ENCODE peak calls at places on chromosomes 12 and 14, in eight cellular contexts. Z, B, W, C, U, V, T and P are unnamed samples.

GRCh38 chr14:58272589-58273372 is 25.6 kb upstream of the ARID4A start:
- DNase-seq in T (no peak), B (peak; percentile 51), W (peak; percentile 5), U (no peak), Z (no peak), V (no peak), C (peak; percentile 34), P (no peak)

GRCh38 chr14:75440733-75441474 is 13.1 kb downstream of the JDP2 start:
- DNase-seq in Z (no peak), V (no peak), U (no peak), W (peak; percentile 83), C (no peak), T (peak; percentile 24), B (peak; percentile 94), P (no peak)

GRCh38 chr14:70188608-70189540 is at the start of gene SLC8A3:
- DNase-seq in V (peak; percentile 16), U (no peak), T (peak; percentile 44), B (peak; percentile 76), W (peak; percentile 4), C (no peak), Z (peak; percentile 67), P (peak; percentile 26)

GRCh38 chr12:109451400-109451799 is 25.7 kb downstream of the KCTD10 start:
- DNase-seq in V (no peak), T (no peak), W (no peak), U (no peak), Z (peak; percentile 22), B (no peak), C (no peak), P (no peak)

GRCh38 chr12:6069452-6070093 is 54.9 kb downstream of the VWF start:
- DNase-seq in Z (no peak), U (no peak), T (no peak), C (peak; percentile 79), B (peak; percentile 97), W (peak; percentile 85), V (no peak), P (peak; percentile 61)

GRCh38 chr12:78120866-78121590 is 290.3 kb downstream of the NAV3 start:
- DNase-seq in U (no peak), Z (no peak), C (peak; percentile 51), W (peak; percentile 20), T (no peak), B (peak; percentile 66), V (no peak), P (no peak)

GRCh38 chr12:101018540-101018939 is 191.5 kb downstream of the SLC5A8 start:
- DNase-seq in Z (no peak), U (no peak), B (peak; percentile 96), T (no peak), C (peak; percentile 75), V (no peak), W (peak; percentile 44), P (no peak)

GRCh38 chr12:47066278-47067048 is 13.0 kb upstream of the PCED1B start:
- DNase-seq in W (no peak), C (no peak), B (peak; percentile 16), T (no peak), V (no peak), Z (no peak), U (no peak), P (no peak)

GRCh38 chr12:82838123-82838522 is 151.4 kb downstream of the TMTC2 start:
- DNase-seq in V (no peak), U (no peak), W (no peak), T (no peak), Z (no peak), C (no peak), B (no peak), P (no peak)

GRCh38 chr12:129571901-129572494 is 331.8 kb downstream of the TMEM132D start:
- DNase-seq in U (no peak), V (no peak), T (no peak), W (no peak), C (no peak), B (no peak), Z (no peak), P (no peak)

GRCh38 chr14:36979863-36980262 is 192.5 kb downstream of the SLC25A21 start:
- DNase-seq in W (no peak), C (no peak), Z (no peak), V (no peak), T (no peak), U (no peak), B (no peak), P (no peak)

GRCh38 chr12:42933461-42934081 is 344.0 kb upstream of the PRICKLE1 start:
- DNase-seq in U (no peak), C (no peak), Z (no peak), T (no peak), V (no peak), W (no peak), B (no peak), P (no peak)

GRCh38 chr12:27674989-27675388 is 21.3 kb upstream of the REP15 start:
- DNase-seq in W (no peak), C (no peak), U (no peak), V (no peak), B (no peak), Z (no peak), T (no peak), P (no peak)